ENCODE peak calls at places on chromosomes 7 and 10, in four cellular contexts. One of them, this sample, is unnamed.
A peak's percentile ranks its signal among the peaks of the same experiment; 100 is the strongest.

GRCh38 chr7:64555046-64555445 is 7.8 kb downstream of the ZNF680 start:
- DNase-seq in CD8-positive, alpha-beta T cell: no peak
- DNase-seq in CD8-positive, alpha-beta memory T cell: no peak
- DNase-seq in ascending aorta: no peak
- DNase-seq in this sample: no peak

GRCh38 chr10:102678842-102679289 is 34.6 kb downstream of the TRIM8 start:
- DNase-seq in CD8-positive, alpha-beta T cell: no peak
- DNase-seq in CD8-positive, alpha-beta memory T cell: no peak
- DNase-seq in ascending aorta: no peak
- DNase-seq in this sample: no peak

GRCh38 chr7:121576148-121576921 is 180.2 kb upstream of the FAM3C start:
- DNase-seq in CD8-positive, alpha-beta T cell: no peak
- DNase-seq in CD8-positive, alpha-beta memory T cell: no peak
- DNase-seq in ascending aorta: no peak
- DNase-seq in this sample: no peak

GRCh38 chr7:47314728-47315601 is 266.9 kb downstream of the TNS3 start:
- DNase-seq in CD8-positive, alpha-beta T cell: no peak
- DNase-seq in CD8-positive, alpha-beta memory T cell: no peak
- DNase-seq in ascending aorta: peak; percentile 84
- DNase-seq in this sample: no peak

GRCh38 chr7:3117488-3118228 is 74.0 kb upstream of the CARD11 start:
- DNase-seq in CD8-positive, alpha-beta T cell: no peak
- DNase-seq in CD8-positive, alpha-beta memory T cell: peak; percentile 17
- DNase-seq in ascending aorta: no peak
- DNase-seq in this sample: no peak

GRCh38 chr10:5466451-5466996 is 32.8 kb downstream of the CALML5 start:
- DNase-seq in CD8-positive, alpha-beta T cell: no peak
- DNase-seq in CD8-positive, alpha-beta memory T cell: no peak
- DNase-seq in ascending aorta: no peak
- DNase-seq in this sample: peak; percentile 40

GRCh38 chr10:132705943-132706342 is 80.0 kb downstream of the NKX6-2 start:
- DNase-seq in CD8-positive, alpha-beta T cell: no peak
- DNase-seq in CD8-positive, alpha-beta memory T cell: no peak
- DNase-seq in ascending aorta: no peak
- DNase-seq in this sample: no peak

GRCh38 chr7:112149734-112150133 is 56.5 kb downstream of the DOCK4 start:
- DNase-seq in CD8-positive, alpha-beta T cell: no peak
- DNase-seq in CD8-positive, alpha-beta memory T cell: no peak
- DNase-seq in ascending aorta: no peak
- DNase-seq in this sample: no peak

GRCh38 chr10:88728107-88728763 is 22.2 kb downstream of the LIPK start:
- DNase-seq in CD8-positive, alpha-beta T cell: no peak
- DNase-seq in CD8-positive, alpha-beta memory T cell: no peak
- DNase-seq in ascending aorta: no peak
- DNase-seq in this sample: peak; percentile 52

GRCh38 chr10:18514537-18514936 is 136.8 kb downstream of the NSUN6 start:
- DNase-seq in CD8-positive, alpha-beta T cell: no peak
- DNase-seq in CD8-positive, alpha-beta memory T cell: no peak
- DNase-seq in ascending aorta: no peak
- DNase-seq in this sample: no peak

GRCh38 chr10:59839576-59839975 is 66.8 kb downstream of the CCDC6 start:
- DNase-seq in CD8-positive, alpha-beta T cell: no peak
- DNase-seq in CD8-positive, alpha-beta memory T cell: no peak
- DNase-seq in ascending aorta: no peak
- DNase-seq in this sample: no peak

GRCh38 chr10:113454341-113455061 is 98.4 kb upstream of the HABP2 start:
- DNase-seq in CD8-positive, alpha-beta T cell: no peak
- DNase-seq in CD8-positive, alpha-beta memory T cell: no peak
- DNase-seq in ascending aorta: peak; percentile 70
- DNase-seq in this sample: peak; percentile 32

GRCh38 chr10:63057509-63057908 is 75.6 kb upstream of the NRBF2 start:
- DNase-seq in CD8-positive, alpha-beta T cell: no peak
- DNase-seq in CD8-positive, alpha-beta memory T cell: no peak
- DNase-seq in ascending aorta: no peak
- DNase-seq in this sample: no peak

GRCh38 chr7:30836991-30837390 is 65.8 kb downstream of the MINDY4 start:
- DNase-seq in CD8-positive, alpha-beta T cell: no peak
- DNase-seq in CD8-positive, alpha-beta memory T cell: no peak
- DNase-seq in ascending aorta: peak; percentile 21
- DNase-seq in this sample: no peak

GRCh38 chr7:30422922-30423321 is 55.7 kb downstream of the NOD1 start:
- DNase-seq in CD8-positive, alpha-beta T cell: no peak
- DNase-seq in CD8-positive, alpha-beta memory T cell: no peak
- DNase-seq in ascending aorta: no peak
- DNase-seq in this sample: no peak

DNA sequence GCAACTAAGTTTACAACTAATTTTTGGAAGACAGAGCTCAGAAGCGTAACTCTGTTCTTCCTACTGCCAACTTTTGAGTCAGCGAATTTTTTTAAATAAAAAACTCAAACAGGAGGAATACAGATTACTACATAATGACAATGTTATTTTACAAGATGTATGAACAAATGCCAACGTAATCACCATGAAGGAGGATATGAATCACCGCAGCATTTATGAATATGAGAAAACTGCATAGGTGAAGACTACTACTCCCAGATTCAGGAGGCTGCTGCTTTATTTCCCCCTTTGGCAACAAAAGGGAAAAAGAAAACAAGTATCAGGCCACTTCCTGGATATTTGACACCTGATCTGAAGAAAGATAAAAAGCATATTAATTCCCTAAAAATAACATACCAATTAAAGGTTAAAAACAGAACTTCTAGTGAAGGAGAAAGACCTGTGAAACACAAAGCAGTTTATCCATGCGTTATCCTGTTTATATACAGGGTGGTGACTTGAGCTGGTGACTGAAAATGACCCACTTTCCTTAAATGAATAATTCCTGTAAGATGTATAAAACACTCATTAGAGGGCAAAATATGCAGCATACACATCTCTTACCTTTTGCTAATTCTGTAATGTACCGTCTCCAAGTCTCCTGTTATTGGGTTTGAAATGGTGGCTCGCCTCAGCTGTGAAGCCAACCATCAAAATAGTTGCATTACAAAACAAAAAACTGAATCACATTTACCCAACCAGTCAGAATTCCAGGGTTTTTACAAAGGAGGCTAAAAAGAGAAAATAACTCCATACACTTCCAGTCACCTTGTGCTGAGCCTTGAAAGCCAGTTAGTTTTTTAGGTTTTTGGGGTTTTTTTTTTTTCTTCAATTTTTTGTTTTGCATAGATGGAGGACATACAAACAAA is 52.0 kb downstream of the P4HA1 start:
- DNase-seq in CD8-positive, alpha-beta T cell: no peak
- DNase-seq in CD8-positive, alpha-beta memory T cell: no peak
- DNase-seq in ascending aorta: no peak
- DNase-seq in this sample: no peak
- H3K4me3 ChIP-seq in CD8-positive, alpha-beta T cell: no peak overlapping the region
- H3K4me3 ChIP-seq in CD8-positive, alpha-beta memory T cell: no peak overlapping the region
- H3K4me3 ChIP-seq in ascending aorta: no peak overlapping the region
- H3K4me3 ChIP-seq in this sample: no peak overlapping the region

GRCh38 chr10:125154529-125154928 is 5.8 kb downstream of the CTBP2 start:
- DNase-seq in CD8-positive, alpha-beta T cell: no peak
- DNase-seq in CD8-positive, alpha-beta memory T cell: no peak
- DNase-seq in ascending aorta: no peak
- DNase-seq in this sample: no peak
- H3K4me3 ChIP-seq in CD8-positive, alpha-beta T cell: no peak overlapping the region
- H3K4me3 ChIP-seq in CD8-positive, alpha-beta memory T cell: no peak overlapping the region
- H3K4me3 ChIP-seq in ascending aorta: peak overlapping the region; percentile 51
- H3K4me3 ChIP-seq in this sample: no peak overlapping the region

GRCh38 chr7:151057737-151057988 is at the start of gene CDK5:
- DNase-seq in CD8-positive, alpha-beta T cell: no peak
- DNase-seq in CD8-positive, alpha-beta memory T cell: no peak
- DNase-seq in ascending aorta: no peak
- DNase-seq in this sample: no peak

GRCh38 chr7:151057038-151057736 is 510 bp downstream of the CDK5 start:
- DNase-seq in CD8-positive, alpha-beta T cell: no peak
- DNase-seq in CD8-positive, alpha-beta memory T cell: no peak
- DNase-seq in ascending aorta: no peak
- DNase-seq in this sample: no peak

GRCh38 chr7:151057989-151058765 is 480 bp upstream of the CDK5 start:
- DNase-seq in CD8-positive, alpha-beta T cell: peak; percentile 94
- DNase-seq in CD8-positive, alpha-beta memory T cell: peak; percentile 95
- DNase-seq in ascending aorta: peak; percentile 100
- DNase-seq in this sample: peak; percentile 99

GRCh38 chr7:151058766-151059361 is 525 bp upstream of the SLC4A2 start:
- DNase-seq in CD8-positive, alpha-beta T cell: no peak
- DNase-seq in CD8-positive, alpha-beta memory T cell: no peak
- DNase-seq in ascending aorta: no peak
- DNase-seq in this sample: no peak

DNA sequence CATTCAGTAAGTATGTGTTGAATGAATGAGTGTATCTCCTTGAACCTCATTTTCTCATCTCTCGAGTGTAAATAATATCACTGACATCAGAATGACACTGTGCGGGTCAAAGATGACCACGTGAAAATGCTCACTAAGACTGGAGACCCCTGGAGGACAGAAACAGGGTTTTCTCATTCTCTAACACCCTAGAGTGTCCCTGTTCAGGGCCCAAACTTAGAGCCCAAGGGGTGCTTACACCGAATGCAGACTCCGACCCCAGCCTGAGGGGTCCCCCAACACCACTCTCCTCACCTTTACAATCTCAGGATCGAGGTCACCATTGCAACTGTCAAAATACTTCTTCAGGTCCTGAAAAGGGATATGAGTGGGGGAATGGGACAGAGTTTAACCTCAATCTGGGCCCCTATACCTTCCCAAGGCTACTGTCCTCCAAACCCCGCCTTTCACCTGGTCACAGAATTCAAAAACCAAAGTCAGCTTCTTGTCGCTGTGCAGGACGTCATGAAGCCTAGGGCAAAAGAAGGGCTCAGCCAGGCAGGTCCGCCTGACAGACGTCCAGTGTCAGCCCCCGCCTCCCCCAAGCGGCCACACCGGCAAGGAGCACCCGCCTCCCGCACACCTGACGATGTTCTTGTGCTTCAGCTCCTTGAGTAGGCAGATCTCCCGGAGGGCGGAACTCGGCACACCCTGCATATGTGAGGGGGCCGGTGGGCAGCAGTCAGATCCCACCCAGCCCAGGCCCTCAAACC is 1.2 kb downstream of the CDK5 start:
- DNase-seq in CD8-positive, alpha-beta T cell: no peak
- DNase-seq in CD8-positive, alpha-beta memory T cell: no peak
- DNase-seq in ascending aorta: no peak
- DNase-seq in this sample: no peak
- H3K4me3 ChIP-seq in CD8-positive, alpha-beta T cell: no peak overlapping the region
- H3K4me3 ChIP-seq in CD8-positive, alpha-beta memory T cell: no peak overlapping the region
- H3K4me3 ChIP-seq in ascending aorta: peak overlapping the region; percentile 92
- H3K4me3 ChIP-seq in this sample: peak overlapping the region; percentile 91

GRCh38 chr7:157009778-157010587 is 480 bp downstream of the MNX1 start:
- DNase-seq in CD8-positive, alpha-beta T cell: no peak
- DNase-seq in CD8-positive, alpha-beta memory T cell: no peak
- DNase-seq in ascending aorta: no peak
- DNase-seq in this sample: no peak

GRCh38 chr7:157007470-157008066 is 2.9 kb downstream of the MNX1 start:
- DNase-seq in CD8-positive, alpha-beta T cell: no peak
- DNase-seq in CD8-positive, alpha-beta memory T cell: no peak
- DNase-seq in ascending aorta: no peak
- DNase-seq in this sample: no peak

GRCh38 chr7:157009170-157009777 is 1.2 kb downstream of the MNX1 start:
- DNase-seq in CD8-positive, alpha-beta T cell: no peak
- DNase-seq in CD8-positive, alpha-beta memory T cell: no peak
- DNase-seq in ascending aorta: no peak
- DNase-seq in this sample: no peak

GRCh38 chr7:157006829-157007469 is 3.5 kb downstream of the MNX1 start:
- DNase-seq in CD8-positive, alpha-beta T cell: no peak
- DNase-seq in CD8-positive, alpha-beta memory T cell: no peak
- DNase-seq in ascending aorta: no peak
- DNase-seq in this sample: no peak

DNA sequence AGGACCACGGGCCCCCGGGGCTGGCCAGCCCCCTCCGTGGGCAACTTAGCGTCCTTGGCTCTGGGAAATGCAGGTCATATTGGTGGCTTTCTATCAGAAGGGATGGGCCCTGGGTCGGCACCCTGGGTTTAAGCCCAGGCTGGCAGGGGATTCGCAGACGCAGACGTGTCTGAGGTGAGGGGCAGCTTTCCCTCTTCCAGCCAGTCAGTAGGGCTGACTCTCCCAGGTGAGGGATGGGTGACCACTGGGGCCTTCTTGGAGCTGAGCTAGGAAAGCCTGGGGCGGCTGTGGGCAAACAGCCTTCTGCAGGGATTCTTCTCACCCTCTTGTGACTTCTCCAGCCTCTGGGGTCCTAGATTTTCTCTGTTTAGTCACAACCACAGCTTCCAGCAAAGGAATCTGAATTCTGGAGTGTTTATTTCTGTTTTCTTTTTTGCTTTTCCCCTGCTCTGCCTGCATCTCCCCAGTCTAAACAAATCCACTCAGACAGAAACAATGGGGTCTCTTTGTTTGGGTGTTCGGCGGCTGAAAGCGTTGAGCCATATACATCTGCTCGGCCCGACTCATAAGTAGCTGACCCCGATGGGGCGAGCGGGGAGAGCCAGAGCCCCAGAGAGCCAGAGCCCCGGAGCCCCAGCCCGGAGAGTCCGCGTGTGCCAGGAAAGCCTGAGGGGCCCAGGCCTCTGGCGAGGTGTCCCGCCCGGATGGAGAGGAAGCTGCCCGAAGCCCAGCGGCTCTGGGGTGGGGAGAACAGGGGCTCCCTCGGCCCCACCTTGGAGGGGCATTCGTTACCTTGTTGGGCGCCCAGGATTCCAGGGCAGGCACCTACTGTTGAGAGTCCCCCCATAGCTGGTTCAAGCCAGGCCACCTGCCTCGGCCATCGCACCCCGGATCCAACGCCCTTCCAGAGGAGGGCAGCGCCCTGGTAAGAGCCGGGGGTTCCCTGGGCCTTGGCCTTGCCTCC is 2.0 kb downstream of the MNX1 start:
- DNase-seq in CD8-positive, alpha-beta T cell: no peak
- DNase-seq in CD8-positive, alpha-beta memory T cell: no peak
- DNase-seq in ascending aorta: no peak
- DNase-seq in this sample: no peak
- H3K4me3 ChIP-seq in CD8-positive, alpha-beta T cell: no peak overlapping the region
- H3K4me3 ChIP-seq in CD8-positive, alpha-beta memory T cell: no peak overlapping the region
- H3K4me3 ChIP-seq in ascending aorta: no peak overlapping the region
- H3K4me3 ChIP-seq in this sample: no peak overlapping the region

DNA sequence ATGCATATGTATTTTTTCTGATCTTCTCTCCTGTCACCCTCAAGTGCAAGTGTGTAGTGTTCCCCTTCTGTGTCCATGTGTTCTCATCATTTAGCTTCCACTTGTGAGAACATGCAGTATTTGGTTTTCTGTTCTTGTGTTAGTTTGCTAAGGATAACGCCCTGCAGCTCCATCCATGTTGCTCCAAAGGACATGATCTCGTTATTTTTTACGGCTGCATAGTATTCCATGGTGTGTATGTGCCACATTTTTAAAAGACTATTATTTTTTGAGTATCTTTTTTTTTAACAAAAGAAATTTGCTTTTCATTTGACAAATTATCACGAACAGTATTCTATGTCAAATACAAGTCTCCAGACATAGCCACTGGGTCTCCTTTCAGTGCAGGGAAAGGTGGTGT is 110.1 kb upstream of the ZNF746 start:
- DNase-seq in CD8-positive, alpha-beta T cell: no peak
- DNase-seq in CD8-positive, alpha-beta memory T cell: no peak
- DNase-seq in ascending aorta: no peak
- DNase-seq in this sample: no peak
- H3K4me3 ChIP-seq in CD8-positive, alpha-beta T cell: no peak overlapping the region
- H3K4me3 ChIP-seq in CD8-positive, alpha-beta memory T cell: no peak overlapping the region
- H3K4me3 ChIP-seq in ascending aorta: no peak overlapping the region
- H3K4me3 ChIP-seq in this sample: no peak overlapping the region

This sample was measured in Jurkat, Clone E6-1.